ENCODE peak calls at places on chromosomes 16 and 17, in four cellular contexts. One of them, this sample, is unnamed.

GRCh38 chr17:28956112-28956511 is 4.8 kb upstream of the PHF12 start:
- DNase-seq in GM23338: peak
- DNase-seq in sigmoid colon: peak
- DNase-seq in endothelial cell of umbilical vein: no peak
- DNase-seq in this sample: no peak

GRCh38 chr16:78926723-78927200 is 673.8 kb downstream of the MAF start:
- DNase-seq in GM23338: no peak
- DNase-seq in sigmoid colon: no peak
- DNase-seq in endothelial cell of umbilical vein: no peak
- DNase-seq in this sample: no peak

GRCh38 chr17:8314797-8315739 is 5.0 kb downstream of the ARHGEF15 start:
- DNase-seq in GM23338: peak
- DNase-seq in sigmoid colon: no peak
- DNase-seq in endothelial cell of umbilical vein: no peak
- DNase-seq in this sample: no peak

GRCh38 chr17:41538565-41538991 is 10.5 kb upstream of the KRT19 start:
- DNase-seq in GM23338: peak
- DNase-seq in sigmoid colon: no peak
- DNase-seq in endothelial cell of umbilical vein: no peak
- DNase-seq in this sample: no peak

GRCh38 chr16:680967-681745 is 946 bp downstream of the STUB1 start:
- DNase-seq in GM23338: peak
- DNase-seq in sigmoid colon: no peak
- DNase-seq in endothelial cell of umbilical vein: peak
- DNase-seq in this sample: no peak

GRCh38 chr17:40564883-40565744 is at the start of gene CCR7:
- DNase-seq in GM23338: no peak
- DNase-seq in sigmoid colon: no peak
- DNase-seq in endothelial cell of umbilical vein: no peak
- DNase-seq in this sample: no peak

GRCh38 chr17:13786000-13786598 is 184.4 kb upstream of the HS3ST3A1 start:
- DNase-seq in GM23338: no peak
- DNase-seq in sigmoid colon: no peak
- DNase-seq in endothelial cell of umbilical vein: no peak
- DNase-seq in this sample: no peak

GRCh38 chr17:57605734-57606105 is 139.4 kb downstream of the CCDC182 start:
- DNase-seq in GM23338: no peak
- DNase-seq in sigmoid colon: no peak
- DNase-seq in endothelial cell of umbilical vein: no peak
- DNase-seq in this sample: no peak

GRCh38 chr16:68396481-68396880 is 51.8 kb downstream of the SMPD3 start:
- DNase-seq in GM23338: peak
- DNase-seq in sigmoid colon: no peak
- DNase-seq in endothelial cell of umbilical vein: peak
- DNase-seq in this sample: no peak

GRCh38 chr17:41111151-41111885 is 6.1 kb downstream of the KRTAP4-9 start:
- DNase-seq in GM23338: no peak
- DNase-seq in sigmoid colon: no peak
- DNase-seq in endothelial cell of umbilical vein: no peak
- DNase-seq in this sample: no peak

GRCh38 chr17:48553190-48553547 is 8.3 kb upstream of the HOXB2 start:
- DNase-seq in GM23338: no peak
- DNase-seq in sigmoid colon: peak
- DNase-seq in endothelial cell of umbilical vein: no peak
- DNase-seq in this sample: no peak

GRCh38 chr16:18803569-18804462 is 2.5 kb upstream of the ARL6IP1 start:
- DNase-seq in GM23338: no peak
- DNase-seq in sigmoid colon: no peak
- DNase-seq in endothelial cell of umbilical vein: peak
- DNase-seq in this sample: no peak

GRCh38 chr17:80416940-80417293 is 1.9 kb downstream of the ENDOV start:
- DNase-seq in GM23338: no peak
- DNase-seq in sigmoid colon: no peak
- DNase-seq in endothelial cell of umbilical vein: no peak
- DNase-seq in this sample: no peak

GRCh38 chr17:62787358-62787757 is 20.8 kb downstream of the MARCHF10 start:
- DNase-seq in GM23338: no peak
- DNase-seq in sigmoid colon: no peak
- DNase-seq in endothelial cell of umbilical vein: no peak
- DNase-seq in this sample: no peak

GRCh38 chr17:77419547-77420475 is 279.0 kb downstream of the SEC14L1 start:
- DNase-seq in GM23338: peak
- DNase-seq in sigmoid colon: peak
- DNase-seq in endothelial cell of umbilical vein: no peak
- DNase-seq in this sample: no peak

GRCh38 chr17:76385892-76386786 is 1.7 kb downstream of the SPHK1 start:
- DNase-seq in GM23338: peak
- DNase-seq in sigmoid colon: peak
- DNase-seq in endothelial cell of umbilical vein: peak
- DNase-seq in this sample: peak

GRCh38 chr16:86604436-86605220 is 26.3 kb downstream of the FOXL1 start:
- DNase-seq in GM23338: no peak
- DNase-seq in sigmoid colon: no peak
- DNase-seq in endothelial cell of umbilical vein: no peak
- DNase-seq in this sample: no peak

GRCh38 chr17:81589612-81590011 is 37.5 kb upstream of the FAAP100 start:
- DNase-seq in GM23338: no peak
- DNase-seq in sigmoid colon: no peak
- DNase-seq in endothelial cell of umbilical vein: no peak
- DNase-seq in this sample: no peak

GRCh38 chr17:3982113-3982512 is 17.9 kb upstream of the ATP2A3 start:
- DNase-seq in GM23338: no peak
- DNase-seq in sigmoid colon: no peak
- DNase-seq in endothelial cell of umbilical vein: no peak
- DNase-seq in this sample: no peak

GRCh38 chr17:17075037-17075755 is 32.9 kb downstream of the MPRIP start:
- DNase-seq in GM23338: no peak
- DNase-seq in sigmoid colon: peak
- DNase-seq in endothelial cell of umbilical vein: peak
- DNase-seq in this sample: no peak

GRCh38 chr16:87828071-87828971 is 41.0 kb downstream of the SLC7A5 start:
- DNase-seq in GM23338: no peak
- DNase-seq in sigmoid colon: no peak
- DNase-seq in endothelial cell of umbilical vein: no peak
- DNase-seq in this sample: no peak

GRCh38 chr17:17514993-17515920 is 19.1 kb upstream of the RASD1 start:
- DNase-seq in GM23338: peak
- DNase-seq in sigmoid colon: no peak
- DNase-seq in endothelial cell of umbilical vein: no peak
- DNase-seq in this sample: no peak

GRCh38 chr17:28592260-28592659 is 6.6 kb downstream of the SPAG5 start:
- DNase-seq in GM23338: no peak
- DNase-seq in sigmoid colon: no peak
- DNase-seq in endothelial cell of umbilical vein: no peak
- DNase-seq in this sample: no peak

GRCh38 chr17:73802871-73803270 is 158.6 kb upstream of the SDK2 start:
- DNase-seq in GM23338: no peak
- DNase-seq in sigmoid colon: no peak
- DNase-seq in endothelial cell of umbilical vein: no peak
- DNase-seq in this sample: no peak

GRCh38 chr17:18960803-18961511 is 9.0 kb downstream of the SLC5A10 start:
- DNase-seq in GM23338: peak
- DNase-seq in sigmoid colon: peak
- DNase-seq in endothelial cell of umbilical vein: peak
- DNase-seq in this sample: peak

GRCh38 chr17:81285179-81285878 is 9.8 kb downstream of the SLC38A10 start:
- DNase-seq in GM23338: no peak
- DNase-seq in sigmoid colon: peak
- DNase-seq in endothelial cell of umbilical vein: peak
- DNase-seq in this sample: peak

GRCh38 chr17:58574025-58574424 is 59.6 kb upstream of the MTMR4 start:
- DNase-seq in GM23338: no peak
- DNase-seq in sigmoid colon: no peak
- DNase-seq in endothelial cell of umbilical vein: no peak
- DNase-seq in this sample: no peak

GRCh38 chr17:42387663-42388380 is 420 bp downstream of the STAT3 start:
- DNase-seq in GM23338: peak
- DNase-seq in sigmoid colon: peak
- DNase-seq in endothelial cell of umbilical vein: peak
- DNase-seq in this sample: peak

GRCh38 chr17:21186399-21187187 is 27.4 kb downstream of the TMEM11 start:
- DNase-seq in GM23338: no peak
- DNase-seq in sigmoid colon: no peak
- DNase-seq in endothelial cell of umbilical vein: peak
- DNase-seq in this sample: no peak

GRCh38 chr17:55774834-55775233 is 24.0 kb downstream of the PCTP start:
- DNase-seq in GM23338: no peak
- DNase-seq in sigmoid colon: no peak
- DNase-seq in endothelial cell of umbilical vein: no peak
- DNase-seq in this sample: no peak

GRCh38 chr17:36148559-36149295 is 27.7 kb downstream of the TBC1D3B start:
- DNase-seq in GM23338: peak
- DNase-seq in sigmoid colon: peak
- DNase-seq in endothelial cell of umbilical vein: peak
- DNase-seq in this sample: peak

GRCh38 chr17:50558955-50559614 is 1.4 kb upstream of the CACNA1G start:
- DNase-seq in GM23338: peak
- DNase-seq in sigmoid colon: no peak
- DNase-seq in endothelial cell of umbilical vein: no peak
- DNase-seq in this sample: no peak

GRCh38 chr17:42101513-42102292 is 3.4 kb upstream of the ZNF385C start:
- DNase-seq in GM23338: peak
- DNase-seq in sigmoid colon: peak
- DNase-seq in endothelial cell of umbilical vein: peak
- DNase-seq in this sample: peak

GRCh38 chr16:14324581-14324980 is 253.5 kb downstream of the MRTFB start:
- DNase-seq in GM23338: no peak
- DNase-seq in sigmoid colon: no peak
- DNase-seq in endothelial cell of umbilical vein: peak
- DNase-seq in this sample: no peak

GRCh38 chr17:58329035-58329807 is 626 bp upstream of the TSPOAP1 start:
- DNase-seq in GM23338: peak
- DNase-seq in sigmoid colon: no peak
- DNase-seq in endothelial cell of umbilical vein: no peak
- DNase-seq in this sample: peak

GRCh38 chr17:77440571-77440981 is 299.8 kb downstream of the SEC14L1 start:
- DNase-seq in GM23338: no peak
- DNase-seq in sigmoid colon: no peak
- DNase-seq in endothelial cell of umbilical vein: no peak
- DNase-seq in this sample: no peak

GRCh38 chr17:42039794-42040763 is 10.3 kb downstream of the C17orf113 start:
- DNase-seq in GM23338: no peak
- DNase-seq in sigmoid colon: no peak
- DNase-seq in endothelial cell of umbilical vein: no peak
- DNase-seq in this sample: no peak

GRCh38 chr16:867421-868385 is 67.2 kb upstream of the GNG13 start:
- DNase-seq in GM23338: no peak
- DNase-seq in sigmoid colon: peak
- DNase-seq in endothelial cell of umbilical vein: no peak
- DNase-seq in this sample: no peak

GRCh38 chr16:2664522-2665096 is 17.7 kb upstream of the KCTD5 start:
- DNase-seq in GM23338: no peak
- DNase-seq in sigmoid colon: no peak
- DNase-seq in endothelial cell of umbilical vein: no peak
- DNase-seq in this sample: no peak

GRCh38 chr17:66661411-66661843 is 173.5 kb upstream of the CACNG5 start:
- DNase-seq in GM23338: no peak
- DNase-seq in sigmoid colon: no peak
- DNase-seq in endothelial cell of umbilical vein: peak
- DNase-seq in this sample: no peak
- H3K27ac ChIP-seq in GM23338: no peak
- H3K27ac ChIP-seq in sigmoid colon: peak
- H3K27ac ChIP-seq in endothelial cell of umbilical vein: peak
- H3K27ac ChIP-seq in this sample: no peak

GRCh38 chr17:887842-888214 is 91.7 kb downstream of the NXN start:
- DNase-seq in GM23338: no peak
- DNase-seq in sigmoid colon: peak
- DNase-seq in endothelial cell of umbilical vein: no peak
- DNase-seq in this sample: no peak
- H3K27ac ChIP-seq in GM23338: peak
- H3K27ac ChIP-seq in sigmoid colon: peak
- H3K27ac ChIP-seq in endothelial cell of umbilical vein: no peak
- H3K27ac ChIP-seq in this sample: no peak

DNA sequence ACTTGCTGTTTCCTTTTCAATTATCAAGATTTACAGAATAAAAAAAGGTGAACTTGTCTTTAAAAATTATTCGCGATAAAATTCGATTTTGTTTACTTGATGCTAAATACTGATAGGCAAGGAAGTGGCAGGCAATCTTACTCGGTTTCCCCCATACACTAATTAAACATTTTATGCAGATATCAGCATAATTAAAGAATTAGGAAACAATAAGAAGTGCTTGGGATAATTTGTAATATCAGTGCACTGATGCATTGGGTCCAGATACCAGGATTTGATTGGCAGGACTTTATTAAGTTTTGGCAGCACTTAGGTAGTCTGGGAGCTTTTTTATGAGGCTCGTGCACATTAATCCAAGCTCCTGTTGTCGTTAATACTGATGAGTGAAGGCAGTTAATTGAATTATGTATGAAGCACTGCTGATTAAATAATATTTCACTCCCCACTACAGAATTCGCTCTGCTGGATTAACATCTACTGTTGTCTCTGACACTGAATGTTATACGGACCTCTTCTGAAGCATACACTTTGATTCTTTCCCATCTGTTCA is 165.6 kb downstream of the CA10 start:
- DNase-seq in GM23338: no peak
- DNase-seq in sigmoid colon: no peak
- DNase-seq in endothelial cell of umbilical vein: no peak
- DNase-seq in this sample: no peak
- H3K27ac ChIP-seq in GM23338: no peak
- H3K27ac ChIP-seq in sigmoid colon: no peak
- H3K27ac ChIP-seq in endothelial cell of umbilical vein: no peak
- H3K27ac ChIP-seq in this sample: no peak

GRCh38 chr16:51012396-51012795 is 138.7 kb downstream of the SALL1 start:
- DNase-seq in GM23338: no peak
- DNase-seq in sigmoid colon: no peak
- DNase-seq in endothelial cell of umbilical vein: no peak
- DNase-seq in this sample: no peak

GRCh38 chr16:51022852-51023251 is 128.2 kb downstream of the SALL1 start:
- DNase-seq in GM23338: no peak
- DNase-seq in sigmoid colon: no peak
- DNase-seq in endothelial cell of umbilical vein: no peak
- DNase-seq in this sample: no peak

DNA sequence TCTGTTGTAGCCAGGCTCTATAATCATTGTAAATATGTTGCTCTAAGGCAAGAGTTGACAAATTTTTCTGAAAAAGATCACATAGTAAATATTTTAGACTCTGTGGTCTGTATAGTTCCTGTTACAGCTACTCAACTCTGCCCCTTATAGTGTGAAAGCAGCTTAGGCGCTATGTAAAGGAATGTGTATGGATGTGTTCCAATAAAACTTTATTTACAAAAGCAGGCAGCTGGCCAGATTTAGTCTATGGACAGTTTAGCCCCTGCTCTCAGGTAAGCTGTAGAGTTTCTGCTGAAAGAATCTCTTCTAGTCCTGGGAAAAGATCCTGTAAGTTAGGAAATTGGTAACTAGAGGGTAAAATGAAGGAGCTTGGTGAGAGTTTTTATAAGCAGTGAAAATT is 133.1 kb downstream of the SALL1 start:
- DNase-seq in GM23338: no peak
- DNase-seq in sigmoid colon: no peak
- DNase-seq in endothelial cell of umbilical vein: no peak
- DNase-seq in this sample: no peak
- H3K27ac ChIP-seq in GM23338: no peak
- H3K27ac ChIP-seq in sigmoid colon: no peak
- H3K27ac ChIP-seq in endothelial cell of umbilical vein: no peak
- H3K27ac ChIP-seq in this sample: no peak

This sample was measured in caudate nucleus.